ENCODE peak calls at places on chromosomes 16 and 17, in four cellular contexts. G is suprapubic skin, S is amygdala, T is substantia nigra. C is an unnamed sample.

GRCh38 chr16:69615528-69615927 is 49.8 kb downstream of the NFAT5 start:
- DNase-seq in G (no peak), S (no peak), T (no peak), C (no peak)

GRCh38 chr17:57242148-57242547 is 14.2 kb upstream of the MSI2 start:
- DNase-seq in G (no peak), S (no peak), T (no peak), C (no peak)

GRCh38 chr17:14838567-14838966 is 426.6 kb downstream of the PMP22 start:
- DNase-seq in G (no peak), S (no peak), T (no peak), C (no peak)

GRCh38 chr17:80109066-80109618 is 7.8 kb downstream of the GAA start:
- DNase-seq in G (peak; percentile 46), S (no peak), T (no peak), C (no peak)

GRCh38 chr17:49577651-49577935 is 1.9 kb downstream of the NXPH3 start:
- DNase-seq in G (no peak), S (no peak), T (no peak), C (no peak)

GRCh38 chr17:32960815-32961214 is 30.8 kb upstream of the SPACA3 start:
- DNase-seq in G (no peak), S (no peak), T (no peak), C (peak; percentile 1)

GRCh38 chr17:64778367-64779290 is 116.5 kb upstream of the SMURF2 start:
- DNase-seq in G (peak; percentile 78), S (no peak), T (no peak), C (no peak)

GRCh38 chr17:72635034-72635654 is 457.3 kb downstream of the SLC39A11 start:
- DNase-seq in G (no peak), S (no peak), T (no peak), C (no peak)

GRCh38 chr17:75067856-75068255 is 19.9 kb upstream of the SLC16A5 start:
- DNase-seq in G (no peak), S (no peak), T (no peak), C (peak; percentile 28)

GRCh38 chr17:55304171-55304859 is 39.6 kb downstream of the HLF start:
- DNase-seq in G (no peak), S (no peak), T (no peak), C (no peak)

GRCh38 chr16:20257234-20257633 is 70.1 kb downstream of the GP2 start:
- DNase-seq in G (no peak), S (no peak), T (no peak), C (no peak)

GRCh38 chr17:66540131-66540781 is 237.8 kb downstream of the PRKCA start:
- DNase-seq in G (no peak), S (peak; percentile 82), T (peak; percentile 68), C (no peak)

GRCh38 chr16:48491517-48491916 is 106.3 kb upstream of the SIAH1 start:
- DNase-seq in G (no peak), S (no peak), T (no peak), C (no peak)

GRCh38 chr17:5352681-5353289 is 66.7 kb downstream of the NUP88 start:
- DNase-seq in G (no peak), S (no peak), T (no peak), C (no peak)

GRCh38 chr17:37388266-37388665 is 12.5 kb downstream of the C17orf78 start:
- DNase-seq in G (no peak), S (no peak), T (no peak), C (no peak)

GRCh38 chr16:81005644-81006471 is 827 bp downstream of the CMC2 start:
- DNase-seq in G (peak; percentile 87), S (no peak), T (no peak), C (peak; percentile 46)

GRCh38 chr16:57578521-57579360 is 36.3 kb downstream of the ADGRG5 start:
- DNase-seq in G (no peak), S (no peak), T (no peak), C (no peak)

GRCh38 chr17:28467456-28468025 is 5.9 kb upstream of the SLC13A2 start:
- DNase-seq in G (no peak), S (no peak), T (no peak), C (peak; percentile 77)

GRCh38 chr17:63181856-63182255 is 215.8 kb downstream of the TANC2 start:
- DNase-seq in G (no peak), S (no peak), T (no peak), C (no peak)

GRCh38 chr17:41689497-41690299 is 1.0 kb downstream of the EIF1 start:
- DNase-seq in G (no peak), S (no peak), T (no peak), C (peak; percentile 65)

GRCh38 chr17:44997733-44998520 is 29.8 kb upstream of the C1QL1 start:
- DNase-seq in G (no peak), S (no peak), T (no peak), C (no peak)

GRCh38 chr17:56679148-56679766 is 85.8 kb downstream of the NOG start:
- DNase-seq in G (no peak), S (no peak), T (no peak), C (peak; percentile 24)

GRCh38 chr17:14859521-14859920 is 405.6 kb downstream of the PMP22 start:
- DNase-seq in G (no peak), S (no peak), T (no peak), C (no peak)

GRCh38 chr17:31321481-31321880 is at the start of gene EVI2A:
- DNase-seq in G (no peak), S (no peak), T (peak; percentile 2), C (peak; percentile 73)

GRCh38 chr16:85387171-85387507 is 226.0 kb upstream of the GSE1 start:
- DNase-seq in G (peak; percentile 49), S (no peak), T (no peak), C (no peak)

GRCh38 chr16:54654429-54654828 is 276.2 kb upstream of the IRX5 start:
- DNase-seq in G (no peak), S (no peak), T (no peak), C (no peak)

GRCh38 chr17:9402590-9403199 is 172.9 kb downstream of the STX8 start:
- DNase-seq in G (no peak), S (no peak), T (no peak), C (no peak)

GRCh38 chr17:34892864-34893263 is 68.4 kb downstream of the CCT6B start:
- DNase-seq in G (no peak), S (peak; percentile 3), T (no peak), C (peak; percentile 49)

GRCh38 chr16:11534262-11534661 is 52.5 kb downstream of the LITAF start:
- DNase-seq in G (no peak), S (no peak), T (no peak), C (no peak)

GRCh38 chr17:27939489-27940465 is 46.6 kb upstream of the LYRM9 start:
- DNase-seq in G (no peak), S (no peak), T (no peak), C (no peak)

GRCh38 chr17:41868568-41868967 is 3.3 kb upstream of the KLHL11 start:
- DNase-seq in G (no peak), S (no peak), T (no peak), C (no peak)

GRCh38 chr17:10149573-10150399 is 48.6 kb downstream of the GAS7 start:
- DNase-seq in G (no peak), S (no peak), T (no peak), C (peak; percentile 77)

GRCh38 chr16:85697441-85697840 is 8.7 kb upstream of the GINS2 start:
- DNase-seq in G (no peak), S (no peak), T (no peak), C (no peak)

GRCh38 chr17:38601539-38602351 is 4.0 kb downstream of the SRCIN1 start:
- DNase-seq in G (no peak), S (no peak), T (no peak), C (no peak)